ENCODE peak calls at places on chromosomes 1 and 21, in eight cellular contexts. O, R, T, D, H, J, Y and W are unnamed samples.

GRCh38 chr1:184160236-184160635 is 108.7 kb downstream of the TSEN15 start:
- DNase-seq in O (peak), R (peak), T (no peak), D (no peak), H (peak), J (peak), Y (peak), W (peak)

GRCh38 chr1:17874231-17874630 is 119.1 kb downstream of the ACTL8 start:
- DNase-seq in O (peak), R (peak), T (no peak), D (peak), H (peak), J (peak), Y (peak), W (peak)

GRCh38 chr21:42164064-42164789 is 54.7 kb upstream of the ABCG1 start:
- DNase-seq in O (no peak), R (peak), T (peak), D (no peak), H (no peak), J (no peak), Y (no peak), W (peak)

GRCh38 chr1:109272831-109273547 is 10.0 kb downstream of the PSRC1 start:
- DNase-seq in O (no peak), R (no peak), T (no peak), D (no peak), H (no peak), J (no peak), Y (no peak), W (no peak)

GRCh38 chr1:246214708-246215504 is 292.2 kb downstream of the SMYD3 start:
- DNase-seq in O (peak), R (peak), T (peak), D (peak), H (peak), J (peak), Y (peak), W (peak)

GRCh38 chr1:38585038-38585420 is 274.5 kb downstream of the RRAGC start:
- DNase-seq in O (no peak), R (no peak), T (no peak), D (no peak), H (no peak), J (no peak), Y (no peak), W (no peak)

GRCh38 chr1:180912211-180912800 is 391 bp upstream of the KIAA1614 start:
- DNase-seq in O (peak), R (peak), T (no peak), D (no peak), H (peak), J (no peak), Y (peak), W (peak)

GRCh38 chr1:7401814-7402547 is 369.1 kb upstream of the VAMP3 start:
- DNase-seq in O (peak), R (peak), T (no peak), D (peak), H (peak), J (peak), Y (peak), W (peak)

GRCh38 chr1:190540366-190540765 is 62.7 kb upstream of the BRINP3 start:
- DNase-seq in O (no peak), R (no peak), T (no peak), D (no peak), H (no peak), J (no peak), Y (no peak), W (no peak)

GRCh38 chr21:43331111-43331961 is 95.6 kb downstream of the SIK1 start:
- DNase-seq in O (no peak), R (no peak), T (no peak), D (no peak), H (no peak), J (no peak), Y (no peak), W (no peak)

GRCh38 chr1:57424231-57425027 is 569 bp upstream of the DAB1 start:
- DNase-seq in O (peak), R (peak), T (no peak), D (no peak), H (peak), J (peak), Y (peak), W (peak)
- H3K4me3 ChIP-seq in O (peak), R (peak), T (no peak), D (peak), H (peak), J (peak), Y (peak), W (peak)

DNA sequence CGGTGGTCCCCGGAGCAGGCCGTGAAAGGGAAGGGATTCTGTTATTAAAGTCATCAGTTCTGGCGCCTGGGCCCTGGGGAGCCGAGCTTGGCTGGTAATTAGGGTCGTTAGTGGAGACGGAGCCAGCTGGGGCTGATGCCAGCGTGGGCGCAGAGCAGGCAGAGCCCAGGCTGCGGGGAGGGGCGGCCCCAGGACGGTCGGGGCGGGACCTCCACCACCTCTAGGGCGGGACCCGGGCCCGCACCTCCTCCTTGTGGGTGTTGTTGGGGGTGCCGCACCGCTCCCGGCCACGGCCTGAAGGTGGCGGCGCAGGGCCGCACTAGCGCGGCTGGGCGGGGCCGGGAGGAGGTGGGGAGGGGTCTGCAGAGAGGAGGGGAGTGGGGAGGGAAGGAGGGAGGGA is 470.6 kb downstream of the PTPRU start:
- DNase-seq in O (peak), R (peak), T (peak), D (no peak), H (peak), J (no peak), Y (peak), W (peak)
- TF ChIP-seq CTCF in O (peak), R (peak), T (peak), D (peak), H (peak), J (peak), Y (peak), W (peak)

GRCh38 chr21:33967086-33967571 is 51.5 kb upstream of the ATP5PO start:
- DNase-seq in O (no peak), R (no peak), T (no peak), D (no peak), H (no peak), J (no peak), Y (no peak), W (no peak)

GRCh38 chr21:33968998-33969353 is 53.4 kb upstream of the ATP5PO start:
- DNase-seq in O (no peak), R (no peak), T (no peak), D (no peak), H (peak), J (peak), Y (no peak), W (no peak)

GRCh38 chr21:33968082-33968997 is 52.7 kb upstream of the ATP5PO start:
- DNase-seq in O (peak), R (peak), T (peak), D (no peak), H (peak), J (peak), Y (peak), W (peak)

GRCh38 chr21:33971492-33972013 is 55.9 kb upstream of the ATP5PO start:
- DNase-seq in O (peak), R (no peak), T (no peak), D (no peak), H (peak), J (peak), Y (peak), W (peak)

DNA sequence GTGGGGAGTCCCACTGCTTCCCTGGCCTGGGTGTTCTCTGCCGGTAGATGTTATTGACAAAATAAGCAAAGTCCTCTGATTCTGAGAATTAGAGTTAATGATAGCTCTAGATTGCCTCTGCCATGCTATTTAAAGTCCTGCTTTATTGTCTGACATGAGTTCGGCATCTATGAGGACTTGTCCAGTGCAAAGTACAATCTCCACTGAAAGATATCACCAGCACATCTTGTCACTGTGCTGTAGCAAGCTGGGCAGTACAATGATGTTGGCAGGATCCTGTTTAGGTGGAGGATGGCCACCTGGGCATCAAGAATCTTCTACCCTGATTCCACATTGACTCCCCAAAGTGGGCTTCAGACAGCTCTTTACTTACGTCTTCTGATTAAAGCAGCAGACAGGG is 54.0 kb upstream of the ATP5PO start:
- DNase-seq in O (no peak), R (no peak), T (no peak), D (no peak), H (no peak), J (no peak), Y (no peak), W (no peak)
- H3K4me3 ChIP-seq in O (no peak), R (no peak), T (no peak), D (no peak), H (no peak), J (no peak), Y (no peak), W (no peak)

GRCh38 chr1:94636625-94637024 is 95.1 kb upstream of the F3 start:
- DNase-seq in O (peak), R (peak), T (no peak), D (no peak), H (peak), J (no peak), Y (peak), W (peak)

GRCh38 chr1:94633051-94633450 is 91.5 kb upstream of the F3 start:
- DNase-seq in O (peak), R (peak), T (no peak), D (no peak), H (peak), J (no peak), Y (peak), W (peak)

GRCh38 chr1:94640125-94640524 is 98.6 kb upstream of the F3 start:
- DNase-seq in O (no peak), R (no peak), T (no peak), D (no peak), H (no peak), J (no peak), Y (no peak), W (no peak)

GRCh38 chr1:94637096-94637495 is 95.5 kb upstream of the F3 start:
- DNase-seq in O (no peak), R (no peak), T (no peak), D (no peak), H (no peak), J (no peak), Y (no peak), W (no peak)

GRCh38 chr1:94634977-94635416 is 93.4 kb upstream of the F3 start:
- DNase-seq in O (peak), R (no peak), T (no peak), D (no peak), H (no peak), J (no peak), Y (no peak), W (peak)
- TF ChIP-seq CTCF in O (peak), R (no peak), T (no peak), D (peak), H (no peak), J (peak), Y (no peak), W (peak)

GRCh38 chr1:232628335-232629214 is 1.4 kb downstream of the SIPA1L2 start:
- DNase-seq in O (peak), R (peak), T (peak), D (no peak), H (peak), J (no peak), Y (peak), W (peak)
- H3K4me3 ChIP-seq in O (peak), R (peak), T (peak), D (peak), H (peak), J (peak), Y (peak), W (peak)